ENCODE peak calls at places on chromosomes 13 and 19, in seven cellular contexts. M is activated T-helper 1 cell treated with Interleukin-2 at 50 U/mL for 16 hours, V is GM04504, J is myocyte, F is head of caudate nucleus, Y is glomerular endothelial cell, K is kidney tubule cell. D is an unnamed sample.

GRCh38 chr19:48807590-48808308 is 3.1 kb downstream of the BCAT2 start:
- DNase-seq in V (no peak), J (no peak), Y (no peak), F (no peak), K (peak; percentile 23), M (no peak), D (no peak)

GRCh38 chr13:91136806-91137205 is 210.7 kb upstream of the MIR17HG start:
- DNase-seq in F (no peak), Y (no peak), V (no peak), K (no peak), J (no peak), M (no peak), D (no peak)

GRCh38 chr13:75715598-75716523 is 79.7 kb downstream of the LMO7 start:
- DNase-seq in J (peak; percentile 84), M (no peak), Y (no peak), V (no peak), F (no peak), K (peak; percentile 13), D (no peak)

GRCh38 chr13:72692884-72693514 is 34.4 kb downstream of the MZT1 start:
- DNase-seq in J (no peak), F (no peak), K (no peak), Y (no peak), V (no peak), M (no peak), D (no peak)

GRCh38 chr13:32253911-32254399 is 61.2 kb downstream of the ZAR1L start:
- DNase-seq in V (no peak), Y (no peak), J (no peak), K (no peak), F (no peak), M (no peak), D (no peak)

GRCh38 chr13:48660356-48661076 is 6.8 kb downstream of the CYSLTR2 start:
- DNase-seq in J (no peak), K (no peak), F (no peak), V (no peak), Y (no peak), M (no peak), D (no peak)

GRCh38 chr13:101289764-101290163 is 126.5 kb downstream of the NALCN start:
- DNase-seq in M (no peak), J (peak; percentile 22), Y (no peak), F (peak; percentile 37), V (no peak), K (peak; percentile 35), D (no peak)

GRCh38 chr13:72953391-72953960 is 105.3 kb upstream of the KLF5 start:
- DNase-seq in Y (no peak), M (no peak), K (no peak), F (no peak), V (no peak), J (no peak), D (no peak)

GRCh38 chr13:19978830-19979437 is 20.4 kb downstream of the ZMYM2 start:
- DNase-seq in K (no peak), V (no peak), Y (no peak), M (no peak), J (no peak), F (no peak), D (no peak)

GRCh38 chr13:114030666-114031610 is 57.1 kb upstream of the C13orf46 start:
- DNase-seq in V (no peak), K (no peak), J (no peak), Y (no peak), M (no peak), F (no peak), D (no peak)

GRCh38 chr19:43763473-43763939 is 8.7 kb upstream of the SMG9 start:
- DNase-seq in J (no peak), M (no peak), V (no peak), Y (no peak), F (no peak), K (peak; percentile 41), D (peak; percentile 79)

GRCh38 chr19:48798937-48799336 is 11.9 kb downstream of the BCAT2 start:
- DNase-seq in K (peak; percentile 30), V (no peak), Y (no peak), F (no peak), M (no peak), J (peak; percentile 37), D (no peak)

GRCh38 chr13:65508745-65509144 is 1721.4 kb downstream of the PCDH9 start:
- DNase-seq in J (no peak), M (no peak), Y (no peak), K (no peak), F (no peak), V (no peak), D (no peak)

GRCh38 chr13:98026457-98026857 is 73.0 kb downstream of the IPO5 start:
- DNase-seq in K (peak; percentile 26), Y (no peak), M (no peak), V (no peak), J (peak; percentile 30), F (no peak), D (no peak)

GRCh38 chr19:17026041-17026658 is 460 bp downstream of the CPAMD8 start:
- DNase-seq in Y (no peak), V (no peak), F (no peak), M (no peak), K (no peak), J (no peak), D (no peak)

GRCh38 chr13:113209336-113209879 is at the start of gene CUL4A:
- DNase-seq in M (peak; percentile 60), V (peak; percentile 45), Y (no peak), J (peak; percentile 84), F (peak; percentile 27), K (peak; percentile 82), D (no peak)

GRCh38 chr13:33271759-33272158 is 13.8 kb downstream of the STARD13 start:
- DNase-seq in V (no peak), M (no peak), F (no peak), Y (no peak), J (peak; percentile 3), K (no peak), D (no peak)

GRCh38 chr13:26590951-26591350 is 33.5 kb downstream of the WASF3 start:
- DNase-seq in F (no peak), V (no peak), M (no peak), J (no peak), Y (no peak), K (no peak), D (no peak)

GRCh38 chr13:51523082-51523518 is 61.2 kb upstream of the WDFY2 start:
- DNase-seq in V (no peak), M (no peak), F (peak; percentile 7), Y (no peak), K (no peak), J (peak; percentile 57), D (no peak)

GRCh38 chr19:41940443-41941409 is 12.5 kb upstream of the ERFL start:
- DNase-seq in M (no peak), Y (no peak), K (no peak), V (no peak), F (no peak), J (no peak), D (no peak)

GRCh38 chr13:110381029-110381360 is 73.9 kb downstream of the COL4A2 start:
- DNase-seq in M (no peak), Y (no peak), K (no peak), F (no peak), J (no peak), V (no peak), D (no peak)

GRCh38 chr19:35462476-35462953 is 14.5 kb downstream of the FFAR2 start:
- DNase-seq in F (no peak), M (peak; percentile 15), J (peak; percentile 12), K (peak; percentile 73), V (no peak), Y (no peak), D (no peak)

GRCh38 chr19:33192010-33192409 is 2.1 kb upstream of the LRP3 start:
- DNase-seq in Y (no peak), F (no peak), K (no peak), V (no peak), J (no peak), M (no peak), D (no peak)

GRCh38 chr13:99347911-99348451 is 40.8 kb upstream of the GPR183 start:
- DNase-seq in V (no peak), J (peak; percentile 92), K (no peak), Y (no peak), M (no peak), F (no peak), D (no peak)

GRCh38 chr19:3442487-3443071 is 37.7 kb downstream of the SMIM24 start:
- DNase-seq in V (no peak), Y (no peak), K (no peak), F (no peak), J (peak; percentile 63), M (no peak), D (no peak)

GRCh38 chr19:14318873-14319272 is 62.4 kb upstream of the ADGRE5 start:
- DNase-seq in Y (no peak), F (no peak), V (no peak), J (no peak), K (no peak), M (no peak), D (no peak)

GRCh38 chr19:8811315-8812172 is 20.6 kb downstream of the ZNF558 start:
- DNase-seq in J (peak; percentile 10), K (no peak), Y (no peak), V (no peak), F (no peak), M (no peak), D (no peak)

GRCh38 chr13:98599502-98600328 is 22.8 kb upstream of the STK24 start:
- DNase-seq in K (no peak), Y (no peak), M (no peak), J (no peak), F (no peak), V (no peak), D (no peak)

GRCh38 chr19:33946535-33947323 is 150.1 kb downstream of the KCTD15 start:
- DNase-seq in J (no peak), V (no peak), M (no peak), K (no peak), Y (no peak), F (no peak), D (no peak)

GRCh38 chr13:95304446-95304845 is 3.2 kb upstream of the ABCC4 start:
- DNase-seq in J (no peak), K (no peak), Y (no peak), V (no peak), M (no peak), F (no peak), D (no peak)

GRCh38 chr19:42325896-42326771 is 699 bp downstream of the MEGF8 start:
- DNase-seq in V (no peak), K (peak; percentile 35), M (no peak), J (peak; percentile 61), F (no peak), Y (no peak), D (peak; percentile 39)

GRCh38 chr13:113947321-113948033 is 26.4 kb downstream of the C13orf46 start:
- DNase-seq in V (peak; percentile 43), M (no peak), K (peak; percentile 62), J (peak; percentile 13), F (peak; percentile 40), Y (no peak), D (no peak)

GRCh38 chr13:45367358-45367757 is 26.4 kb upstream of the TPT1 start:
- DNase-seq in Y (no peak), M (peak; percentile 84), J (peak; percentile 57), K (peak; percentile 99), V (peak; percentile 69), F (peak; percentile 49), D (peak; percentile 84)

GRCh38 chr13:19634129-19634740 is 776 bp downstream of the MPHOSPH8 start:
- DNase-seq in Y (no peak), F (no peak), K (peak; percentile 49), V (peak; percentile 24), J (peak; percentile 59), M (no peak), D (no peak)

GRCh38 chr19:38596057-38596981 is 21.4 kb downstream of the MAP4K1 start:
- DNase-seq in J (peak; percentile 71), Y (no peak), F (no peak), V (no peak), M (no peak), K (peak; percentile 41), D (no peak)

GRCh38 chr13:70390968-70391367 is 282.7 kb upstream of the KLHL1 start:
- DNase-seq in M (no peak), F (no peak), Y (no peak), J (no peak), K (no peak), V (no peak), D (no peak)

GRCh38 chr19:13195678-13196077 is 45.5 kb downstream of the IER2 start:
- DNase-seq in M (peak; percentile 48), K (peak; percentile 83), V (no peak), Y (no peak), F (no peak), J (no peak), D (peak; percentile 41)

GRCh38 chr13:94702181-94703041 is 9.9 kb downstream of the SOX21 start:
- DNase-seq in J (no peak), M (no peak), V (no peak), Y (no peak), F (no peak), K (no peak), D (no peak)